ENCODE peak calls at places on chromosomes 16 and 17, in eight cellular contexts. One of them, this sample, is unnamed.

GRCh38 chr16:76541062-76541461 is 263.9 kb downstream of the CNTNAP4 start:
- DNase-seq in activated CD8-positive, alpha-beta memory T cell treated with anti-CD3 and anti-CD28 coated beads for 1 hour: no peak
- DNase-seq in activated T-cell treated with anti-CD3 and anti-CD28 coated beads for 1 hour: no peak
- DNase-seq in ascending aorta: no peak
- DNase-seq in transverse colon: no peak
- DNase-seq in skeletal muscle cell: no peak
- DNase-seq in NCI-H1048: no peak
- DNase-seq in stimulated activated CD4-positive, alpha-beta T cell treated with anti-CD3 and anti-CD28 coated beads, Interleukin-15, amount 100 ng/mL, for 24 hours: no peak
- DNase-seq in this sample: no peak

GRCh38 chr17:32970281-32970680 is 21.4 kb upstream of the SPACA3 start:
- DNase-seq in ascending aorta: no peak
- DNase-seq in skeletal muscle cell: peak
- DNase-seq in activated CD8-positive, alpha-beta memory T cell treated with anti-CD3 and anti-CD28 coated beads for 1 hour: no peak
- DNase-seq in transverse colon: no peak
- DNase-seq in stimulated activated CD4-positive, alpha-beta T cell treated with anti-CD3 and anti-CD28 coated beads, Interleukin-15, amount 100 ng/mL, for 24 hours: no peak
- DNase-seq in NCI-H1048: no peak
- DNase-seq in activated T-cell treated with anti-CD3 and anti-CD28 coated beads for 1 hour: no peak
- DNase-seq in this sample: peak

GRCh38 chr16:3377917-3378316 is 22.2 kb downstream of the OR2C1 start:
- DNase-seq in stimulated activated CD4-positive, alpha-beta T cell treated with anti-CD3 and anti-CD28 coated beads, Interleukin-15, amount 100 ng/mL, for 24 hours: no peak
- DNase-seq in activated CD8-positive, alpha-beta memory T cell treated with anti-CD3 and anti-CD28 coated beads for 1 hour: no peak
- DNase-seq in NCI-H1048: no peak
- DNase-seq in activated T-cell treated with anti-CD3 and anti-CD28 coated beads for 1 hour: no peak
- DNase-seq in transverse colon: no peak
- DNase-seq in skeletal muscle cell: no peak
- DNase-seq in ascending aorta: no peak
- DNase-seq in this sample: no peak

GRCh38 chr16:83967838-83968482 is at the start of gene NECAB2:
- DNase-seq in activated T-cell treated with anti-CD3 and anti-CD28 coated beads for 1 hour: no peak
- DNase-seq in skeletal muscle cell: no peak
- DNase-seq in transverse colon: no peak
- DNase-seq in ascending aorta: no peak
- DNase-seq in NCI-H1048: no peak
- DNase-seq in activated CD8-positive, alpha-beta memory T cell treated with anti-CD3 and anti-CD28 coated beads for 1 hour: no peak
- DNase-seq in stimulated activated CD4-positive, alpha-beta T cell treated with anti-CD3 and anti-CD28 coated beads, Interleukin-15, amount 100 ng/mL, for 24 hours: peak
- DNase-seq in this sample: peak

GRCh38 chr16:3094289-3095027 is 4.6 kb downstream of the ZSCAN10 start:
- DNase-seq in NCI-H1048: no peak
- DNase-seq in transverse colon: peak
- DNase-seq in skeletal muscle cell: no peak
- DNase-seq in ascending aorta: no peak
- DNase-seq in activated CD8-positive, alpha-beta memory T cell treated with anti-CD3 and anti-CD28 coated beads for 1 hour: no peak
- DNase-seq in stimulated activated CD4-positive, alpha-beta T cell treated with anti-CD3 and anti-CD28 coated beads, Interleukin-15, amount 100 ng/mL, for 24 hours: peak
- DNase-seq in activated T-cell treated with anti-CD3 and anti-CD28 coated beads for 1 hour: no peak
- DNase-seq in this sample: peak

GRCh38 chr17:58763263-58763662 is 7.6 kb downstream of the PPM1E start:
- DNase-seq in activated CD8-positive, alpha-beta memory T cell treated with anti-CD3 and anti-CD28 coated beads for 1 hour: no peak
- DNase-seq in NCI-H1048: no peak
- DNase-seq in skeletal muscle cell: no peak
- DNase-seq in ascending aorta: no peak
- DNase-seq in stimulated activated CD4-positive, alpha-beta T cell treated with anti-CD3 and anti-CD28 coated beads, Interleukin-15, amount 100 ng/mL, for 24 hours: no peak
- DNase-seq in activated T-cell treated with anti-CD3 and anti-CD28 coated beads for 1 hour: no peak
- DNase-seq in transverse colon: no peak
- DNase-seq in this sample: no peak

GRCh38 chr17:44797809-44798208 is 32.3 kb downstream of the GJC1 start:
- DNase-seq in transverse colon: no peak
- DNase-seq in activated CD8-positive, alpha-beta memory T cell treated with anti-CD3 and anti-CD28 coated beads for 1 hour: no peak
- DNase-seq in NCI-H1048: no peak
- DNase-seq in ascending aorta: no peak
- DNase-seq in activated T-cell treated with anti-CD3 and anti-CD28 coated beads for 1 hour: no peak
- DNase-seq in skeletal muscle cell: no peak
- DNase-seq in stimulated activated CD4-positive, alpha-beta T cell treated with anti-CD3 and anti-CD28 coated beads, Interleukin-15, amount 100 ng/mL, for 24 hours: no peak
- DNase-seq in this sample: no peak

GRCh38 chr17:8481089-8481488 is 45.4 kb downstream of the NDEL1 start:
- DNase-seq in ascending aorta: peak
- DNase-seq in skeletal muscle cell: no peak
- DNase-seq in activated T-cell treated with anti-CD3 and anti-CD28 coated beads for 1 hour: no peak
- DNase-seq in NCI-H1048: no peak
- DNase-seq in transverse colon: no peak
- DNase-seq in activated CD8-positive, alpha-beta memory T cell treated with anti-CD3 and anti-CD28 coated beads for 1 hour: no peak
- DNase-seq in stimulated activated CD4-positive, alpha-beta T cell treated with anti-CD3 and anti-CD28 coated beads, Interleukin-15, amount 100 ng/mL, for 24 hours: no peak
- DNase-seq in this sample: no peak

GRCh38 chr17:82685291-82685690 is 13.2 kb downstream of the RAB40B start:
- DNase-seq in transverse colon: no peak
- DNase-seq in activated CD8-positive, alpha-beta memory T cell treated with anti-CD3 and anti-CD28 coated beads for 1 hour: no peak
- DNase-seq in activated T-cell treated with anti-CD3 and anti-CD28 coated beads for 1 hour: no peak
- DNase-seq in skeletal muscle cell: no peak
- DNase-seq in stimulated activated CD4-positive, alpha-beta T cell treated with anti-CD3 and anti-CD28 coated beads, Interleukin-15, amount 100 ng/mL, for 24 hours: no peak
- DNase-seq in NCI-H1048: no peak
- DNase-seq in ascending aorta: no peak
- DNase-seq in this sample: no peak

GRCh38 chr17:55731586-55732250 is 9.1 kb upstream of the TMEM100 start:
- DNase-seq in stimulated activated CD4-positive, alpha-beta T cell treated with anti-CD3 and anti-CD28 coated beads, Interleukin-15, amount 100 ng/mL, for 24 hours: no peak
- DNase-seq in activated CD8-positive, alpha-beta memory T cell treated with anti-CD3 and anti-CD28 coated beads for 1 hour: no peak
- DNase-seq in NCI-H1048: no peak
- DNase-seq in skeletal muscle cell: peak
- DNase-seq in transverse colon: peak
- DNase-seq in ascending aorta: peak
- DNase-seq in activated T-cell treated with anti-CD3 and anti-CD28 coated beads for 1 hour: no peak
- DNase-seq in this sample: no peak

GRCh38 chr16:67389911-67390815 is 3.1 kb downstream of the TPPP3 start:
- DNase-seq in activated CD8-positive, alpha-beta memory T cell treated with anti-CD3 and anti-CD28 coated beads for 1 hour: no peak
- DNase-seq in ascending aorta: peak
- DNase-seq in stimulated activated CD4-positive, alpha-beta T cell treated with anti-CD3 and anti-CD28 coated beads, Interleukin-15, amount 100 ng/mL, for 24 hours: no peak
- DNase-seq in NCI-H1048: no peak
- DNase-seq in transverse colon: no peak
- DNase-seq in skeletal muscle cell: no peak
- DNase-seq in activated T-cell treated with anti-CD3 and anti-CD28 coated beads for 1 hour: no peak
- DNase-seq in this sample: no peak

GRCh38 chr17:30160419-30161172 is 44.0 kb downstream of the NSRP1 start:
- DNase-seq in ascending aorta: no peak
- DNase-seq in stimulated activated CD4-positive, alpha-beta T cell treated with anti-CD3 and anti-CD28 coated beads, Interleukin-15, amount 100 ng/mL, for 24 hours: no peak
- DNase-seq in skeletal muscle cell: no peak
- DNase-seq in NCI-H1048: no peak
- DNase-seq in activated T-cell treated with anti-CD3 and anti-CD28 coated beads for 1 hour: no peak
- DNase-seq in transverse colon: no peak
- DNase-seq in activated CD8-positive, alpha-beta memory T cell treated with anti-CD3 and anti-CD28 coated beads for 1 hour: no peak
- DNase-seq in this sample: no peak

GRCh38 chr17:38415250-38416194 is 12.7 kb upstream of the ARHGAP23 start:
- DNase-seq in stimulated activated CD4-positive, alpha-beta T cell treated with anti-CD3 and anti-CD28 coated beads, Interleukin-15, amount 100 ng/mL, for 24 hours: peak
- DNase-seq in skeletal muscle cell: no peak
- DNase-seq in activated T-cell treated with anti-CD3 and anti-CD28 coated beads for 1 hour: no peak
- DNase-seq in ascending aorta: no peak
- DNase-seq in transverse colon: peak
- DNase-seq in activated CD8-positive, alpha-beta memory T cell treated with anti-CD3 and anti-CD28 coated beads for 1 hour: no peak
- DNase-seq in NCI-H1048: no peak
- DNase-seq in this sample: peak